ENCODE peak calls at places on chromosomes 6 and 20, in six cellular contexts. Q is stomach, D is fibroblast of mammary gland, H is psoas muscle, Z is cardiac fibroblast, B is astrocyte of the spinal cord. F is an unnamed sample.

GRCh38 chr6:92538926-92539325 is 880.4 kb downstream of the EPHA7 start:
- DNase-seq in D (no peak), Z (no peak), Q (no peak), B (no peak), H (no peak), F (no peak)

GRCh38 chr6:141719476-141719875 is 413.2 kb upstream of the GJE1 start:
- DNase-seq in Z (no peak), D (no peak), Q (no peak), B (no peak), H (no peak), F (no peak)

GRCh38 chr6:33126101-33126714 is 50.4 kb downstream of the HLA-DPB1 start:
- DNase-seq in Q (peak), B (peak), D (peak), H (peak), Z (peak), F (peak)

GRCh38 chr6:102039450-102039849 is 645.9 kb downstream of the GRIK2 start:
- DNase-seq in B (no peak), Q (no peak), D (no peak), Z (no peak), H (no peak), F (no peak)

GRCh38 chr6:41636803-41637178 is 1.5 kb upstream of the MDFI start:
- DNase-seq in Z (peak), B (peak), D (no peak), Q (peak), H (no peak), F (no peak)

GRCh38 chr20:62198931-62199330 is 16.1 kb downstream of the MTG2 start:
- DNase-seq in Q (no peak), B (no peak), Z (no peak), D (no peak), H (no peak), F (no peak)

GRCh38 chr6:161303628-161304340 is 29.9 kb upstream of the AGPAT4 start:
- DNase-seq in B (peak), Z (peak), Q (no peak), H (no peak), D (peak), F (peak)

GRCh38 chr6:157715766-157716171 is 107.3 kb upstream of the SNX9 start:
- DNase-seq in B (peak), Z (peak), Q (no peak), D (peak), H (peak), F (peak)

GRCh38 chr20:33648396-33649004 is 13.6 kb upstream of the C20orf144 start:
- DNase-seq in B (peak), Q (no peak), D (peak), Z (no peak), H (no peak), F (no peak)

GRCh38 chr6:158414900-158415299 is 102.6 kb downstream of the TULP4 start:
- DNase-seq in D (peak), H (no peak), Z (peak), Q (no peak), B (peak), F (peak)

GRCh38 chr6:35343092-35343834 is 905 bp downstream of the PPARD start:
- DNase-seq in Z (peak), D (peak), Q (peak), B (peak), H (peak), F (peak)

GRCh38 chr20:6580486-6580885 is 187.0 kb upstream of the BMP2 start:
- DNase-seq in Q (peak), Z (no peak), B (no peak), H (no peak), D (peak), F (no peak)

GRCh38 chr6:74170118-74170517 is 474.1 kb downstream of the CD109 start:
- DNase-seq in H (no peak), B (peak), Z (peak), Q (no peak), D (peak), F (peak)

GRCh38 chr6:90179190-90180169 is 117.2 kb downstream of the BACH2 start:
- DNase-seq in Q (no peak), H (no peak), D (peak), Z (peak), B (no peak), F (peak)

GRCh38 chr20:31595654-31596411 is 9.3 kb upstream of the ID1 start:
- DNase-seq in Z (peak), B (peak), H (peak), Q (peak), D (peak), F (peak)

GRCh38 chr6:44645276-44645675 is 257.8 kb downstream of the CDC5L start:
- DNase-seq in D (no peak), B (no peak), Z (peak), H (no peak), Q (no peak), F (no peak)

GRCh38 chr20:24059174-24059573 is 70.6 kb upstream of the GGTLC1 start:
- DNase-seq in H (no peak), Q (no peak), B (no peak), D (no peak), Z (no peak), F (no peak)

GRCh38 chr20:18767676-18768075 is 45.9 kb upstream of the SCP2D1 start:
- DNase-seq in D (no peak), B (no peak), H (no peak), Z (no peak), Q (no peak), F (no peak)

GRCh38 chr6:45314146-45314545 is 14.0 kb upstream of the RUNX2 start:
- DNase-seq in Q (no peak), D (no peak), B (no peak), H (no peak), Z (peak), F (no peak)

GRCh38 chr20:61120595-61121515 is 131.2 kb upstream of the CDH4 start:
- DNase-seq in Q (no peak), Z (peak), H (no peak), B (peak), D (peak), F (peak)

GRCh38 chr6:130620338-130620781 is 206.8 kb upstream of the SMLR1 start:
- DNase-seq in B (peak), Q (no peak), D (peak), Z (no peak), H (no peak), F (peak)

GRCh38 chr20:57601211-57601570 is 19.0 kb downstream of the ZBP1 start:
- DNase-seq in Z (no peak), H (no peak), Q (no peak), D (no peak), B (no peak), F (no peak)

GRCh38 chr20:57598060-57598459 is 22.2 kb downstream of the ZBP1 start:
- DNase-seq in Z (no peak), H (no peak), D (no peak), Q (no peak), B (no peak), F (no peak)

GRCh38 chr20:57601737-57602136 is 18.5 kb downstream of the ZBP1 start:
- DNase-seq in H (no peak), D (no peak), Q (no peak), Z (no peak), B (no peak), F (no peak)

GRCh38 chr20:57598491-57598890 is 21.7 kb downstream of the ZBP1 start:
- DNase-seq in D (no peak), Z (no peak), B (no peak), H (no peak), Q (no peak), F (no peak)

DNA sequence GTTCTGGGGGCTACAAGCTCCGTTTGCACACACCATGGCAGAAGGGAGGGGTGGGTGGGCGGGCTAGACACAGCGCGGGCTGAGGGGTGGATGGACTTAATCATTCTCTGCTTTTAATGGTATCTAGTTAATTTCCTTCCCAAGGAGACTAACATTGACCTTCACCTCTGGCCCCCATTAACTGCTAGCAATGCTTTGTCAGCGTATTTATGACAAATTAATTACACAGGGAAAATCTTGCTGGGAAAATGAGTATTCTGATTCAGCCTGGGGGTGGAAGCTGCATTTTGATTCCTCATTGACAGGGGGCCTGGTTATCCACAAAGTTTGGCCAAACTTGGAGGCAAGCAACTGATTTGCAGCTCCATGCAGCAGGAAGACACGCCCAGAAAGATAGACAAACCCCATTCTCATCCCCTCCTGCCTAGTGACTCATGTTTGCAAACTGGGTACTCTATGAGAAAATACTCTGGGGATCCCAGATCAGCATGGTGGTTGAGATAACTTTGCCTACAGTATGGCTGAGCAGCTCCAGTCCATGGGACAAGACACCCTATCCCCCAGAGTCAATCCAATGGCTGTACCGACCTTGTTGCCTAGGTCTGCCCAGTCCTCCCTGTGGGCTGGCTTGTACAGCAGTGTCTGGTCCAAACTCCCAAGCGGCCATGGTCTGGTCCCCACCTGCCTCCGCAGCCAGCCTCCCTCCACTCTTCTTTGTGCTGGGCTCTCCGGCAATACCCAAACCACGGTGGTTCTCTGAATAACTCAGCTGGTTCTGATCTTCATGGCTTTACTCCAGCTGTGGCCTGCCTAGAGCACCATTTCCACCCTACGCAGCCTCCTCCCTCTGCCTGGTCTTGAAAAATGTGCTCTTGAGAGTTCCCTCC is 19.7 kb downstream of the ZBP1 start:
- DNase-seq in Q (no peak), D (peak), H (no peak), Z (no peak), B (no peak), F (no peak)
- TF ChIP-seq CTCF in Q (no peak), D (no peak), H (no peak), Z (no peak), B (no peak), F (no peak)

GRCh38 chr6:110329348-110329728 is 28.8 kb downstream of the METTL24 start:
- DNase-seq in D (peak), B (no peak), Z (no peak), Q (no peak), H (no peak), F (no peak)
- H3K4me3 ChIP-seq in D (peak), B (no peak), Z (no peak), Q (peak), H (peak), F (no peak)

GRCh38 chr20:63868264-63868663 is 3.2 kb downstream of the TPD52L2 start:
- DNase-seq in B (no peak), H (no peak), Q (no peak), Z (no peak), D (no peak), F (no peak)
- TF ChIP-seq CTCF in B (no peak), H (no peak), Q (no peak), Z (no peak), D (no peak), F (no peak)

GRCh38 chr6:12572884-12573824 is 143.4 kb upstream of the PHACTR1 start:
- DNase-seq in H (no peak), Q (no peak), B (peak), D (peak), Z (peak), F (peak)
- H3K4me3 ChIP-seq in H (no peak), Q (no peak), B (no peak), D (no peak), Z (no peak), F (no peak)

GRCh38 chr6:17985934-17986655 is 1.3 kb downstream of the KIF13A start:
- DNase-seq in B (no peak), Q (no peak), H (no peak), Z (no peak), D (no peak), F (no peak)

GRCh38 chr6:17984822-17985660 is 2.4 kb downstream of the KIF13A start:
- DNase-seq in Q (no peak), H (no peak), Z (peak), B (no peak), D (peak), F (peak)

GRCh38 chr6:17988422-17988944 is 1.0 kb upstream of the KIF13A start:
- DNase-seq in B (no peak), Q (no peak), D (no peak), Z (no peak), H (no peak), F (no peak)

GRCh38 chr6:17986656-17987575 is 519 bp downstream of the KIF13A start:
- DNase-seq in H (peak), B (peak), D (peak), Z (peak), Q (peak), F (peak)

DNA sequence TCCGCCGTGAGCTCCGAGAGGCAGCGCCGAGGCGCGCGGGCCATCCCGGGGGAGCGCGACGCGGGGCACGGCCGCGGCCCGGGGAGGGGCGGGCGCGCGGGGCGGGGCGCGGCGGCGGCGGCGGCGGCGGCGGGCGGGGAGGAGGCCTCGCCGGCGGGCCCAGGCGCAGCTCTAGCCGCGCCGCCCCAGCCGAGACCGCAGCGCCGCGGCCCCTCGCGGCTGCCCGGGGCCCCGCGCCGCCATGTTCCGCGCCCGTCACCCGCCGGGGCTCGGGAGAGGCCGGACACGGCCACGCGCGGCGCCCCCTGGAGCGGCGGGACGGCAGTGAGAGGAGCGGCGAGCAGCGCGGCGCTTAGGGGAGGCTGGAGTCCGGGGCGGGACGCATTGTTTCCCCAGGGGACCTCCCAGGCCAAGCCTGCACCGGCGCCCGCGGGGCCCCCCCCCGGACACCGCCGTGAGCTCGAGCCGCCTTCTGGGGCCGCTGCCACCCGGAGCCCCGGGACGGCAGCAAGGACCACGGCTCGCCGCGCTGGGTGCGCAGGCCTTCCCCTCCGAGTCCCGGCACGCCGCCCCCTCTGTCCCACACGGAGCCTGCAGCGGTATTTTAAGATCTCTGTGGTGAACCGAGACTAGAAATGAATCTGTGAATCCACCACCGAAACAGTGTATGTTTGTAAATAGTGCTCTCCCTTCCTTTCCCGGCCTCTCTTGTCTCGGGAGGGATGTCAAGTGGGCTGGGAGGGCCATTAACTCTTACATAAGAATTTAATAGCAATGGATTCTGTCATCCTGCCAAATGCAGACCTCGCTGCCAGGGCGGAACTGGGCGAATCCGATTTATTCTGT is at the start of gene KIF13A:
- DNase-seq in H (peak), Q (peak), Z (peak), B (peak), D (peak), F (peak)
- TF ChIP-seq CTCF in H (peak), Q (no peak), Z (peak), B (no peak), D (no peak), F (peak)